ENCODE peak calls at places on chromosomes 16 and 17, in five cellular contexts. One of them, this sample, is unnamed.

GRCh38 chr16:86893513-86893912 is 315.2 kb downstream of the FOXL1 start:
- DNase-seq in uterus: no peak
- DNase-seq in spleen: peak
- DNase-seq in fibroblast of pulmonary artery: no peak
- DNase-seq in WERI-Rb-1: no peak
- DNase-seq in this sample: no peak

GRCh38 chr16:85935957-85936760 is 37.2 kb downstream of the IRF8 start:
- DNase-seq in fibroblast of pulmonary artery: no peak
- DNase-seq in uterus: no peak
- DNase-seq in WERI-Rb-1: no peak
- DNase-seq in spleen: peak
- DNase-seq in this sample: no peak

GRCh38 chr16:85142771-85143211 is 30.5 kb upstream of the CIBAR2 start:
- DNase-seq in WERI-Rb-1: no peak
- DNase-seq in spleen: no peak
- DNase-seq in fibroblast of pulmonary artery: no peak
- DNase-seq in uterus: no peak
- DNase-seq in this sample: no peak

GRCh38 chr16:5928476-5929055 is 831.0 kb upstream of the EEF2KMT start:
- DNase-seq in fibroblast of pulmonary artery: no peak
- DNase-seq in WERI-Rb-1: no peak
- DNase-seq in uterus: no peak
- DNase-seq in spleen: no peak
- DNase-seq in this sample: peak

GRCh38 chr17:41415833-41416335 is 8.5 kb downstream of the KRT37 start:
- DNase-seq in uterus: peak
- DNase-seq in WERI-Rb-1: no peak
- DNase-seq in spleen: no peak
- DNase-seq in fibroblast of pulmonary artery: peak
- DNase-seq in this sample: no peak

GRCh38 chr16:12186774-12187335 is 210.3 kb downstream of the SNX29 start:
- DNase-seq in spleen: no peak
- DNase-seq in fibroblast of pulmonary artery: no peak
- DNase-seq in uterus: no peak
- DNase-seq in WERI-Rb-1: no peak
- DNase-seq in this sample: no peak

GRCh38 chr17:61621317-61621716 is 30.3 kb upstream of the NACA2 start:
- DNase-seq in uterus: no peak
- DNase-seq in WERI-Rb-1: no peak
- DNase-seq in spleen: no peak
- DNase-seq in fibroblast of pulmonary artery: no peak
- DNase-seq in this sample: no peak

GRCh38 chr16:86516618-86517003 is 6.3 kb downstream of the FOXF1 start:
- DNase-seq in spleen: no peak
- DNase-seq in fibroblast of pulmonary artery: no peak
- DNase-seq in uterus: no peak
- DNase-seq in WERI-Rb-1: peak
- DNase-seq in this sample: peak

GRCh38 chr16:89484088-89484501 is 6.3 kb downstream of the ANKRD11 start:
- DNase-seq in uterus: no peak
- DNase-seq in WERI-Rb-1: no peak
- DNase-seq in fibroblast of pulmonary artery: no peak
- DNase-seq in spleen: no peak
- DNase-seq in this sample: no peak

GRCh38 chr16:67431077-67431804 is at the start of gene HSD11B2:
- DNase-seq in uterus: peak
- DNase-seq in spleen: peak
- DNase-seq in WERI-Rb-1: peak
- DNase-seq in fibroblast of pulmonary artery: peak
- DNase-seq in this sample: peak

GRCh38 chr17:9676084-9676483 is 30.8 kb downstream of the USP43 start:
- DNase-seq in WERI-Rb-1: no peak
- DNase-seq in fibroblast of pulmonary artery: no peak
- DNase-seq in uterus: no peak
- DNase-seq in spleen: no peak
- DNase-seq in this sample: no peak

GRCh38 chr16:78566397-78567073 is 467.1 kb downstream of the WWOX start:
- DNase-seq in spleen: no peak
- DNase-seq in uterus: no peak
- DNase-seq in WERI-Rb-1: no peak
- DNase-seq in fibroblast of pulmonary artery: no peak
- DNase-seq in this sample: no peak

GRCh38 chr17:4098516-4099209 is 44.2 kb downstream of the ZZEF1 start:
- DNase-seq in uterus: no peak
- DNase-seq in fibroblast of pulmonary artery: no peak
- DNase-seq in spleen: no peak
- DNase-seq in WERI-Rb-1: no peak
- DNase-seq in this sample: no peak

GRCh38 chr16:22424161-22424937 is 49.9 kb upstream of the CDR2 start:
- DNase-seq in spleen: no peak
- DNase-seq in fibroblast of pulmonary artery: no peak
- DNase-seq in WERI-Rb-1: no peak
- DNase-seq in uterus: peak
- DNase-seq in this sample: no peak

GRCh38 chr16:68310441-68311315 is at the start of the genes PRMT7 and SLC7A6OS:
- DNase-seq in spleen: peak
- DNase-seq in uterus: peak
- DNase-seq in fibroblast of pulmonary artery: peak
- DNase-seq in WERI-Rb-1: peak
- DNase-seq in this sample: peak

GRCh38 chr17:78839173-78839761 is 1.3 kb downstream of the USP36 start:
- DNase-seq in fibroblast of pulmonary artery: no peak
- DNase-seq in spleen: no peak
- DNase-seq in uterus: no peak
- DNase-seq in WERI-Rb-1: no peak
- DNase-seq in this sample: no peak

GRCh38 chr16:66236301-66236700 is 130.2 kb upstream of the CDH5 start:
- DNase-seq in WERI-Rb-1: no peak
- DNase-seq in spleen: no peak
- DNase-seq in fibroblast of pulmonary artery: no peak
- DNase-seq in uterus: no peak
- DNase-seq in this sample: no peak

GRCh38 chr17:45768000-45768399 is 16.1 kb upstream of the CRHR1 start:
- DNase-seq in uterus: no peak
- DNase-seq in fibroblast of pulmonary artery: no peak
- DNase-seq in WERI-Rb-1: no peak
- DNase-seq in spleen: no peak
- DNase-seq in this sample: peak

GRCh38 chr16:88014954-88015805 is 63.9 kb downstream of the BANP start:
- DNase-seq in spleen: no peak
- DNase-seq in uterus: peak
- DNase-seq in fibroblast of pulmonary artery: no peak
- DNase-seq in WERI-Rb-1: no peak
- DNase-seq in this sample: no peak

GRCh38 chr16:6095414-6095813 is 997.8 kb upstream of the EEF2KMT start:
- DNase-seq in spleen: no peak
- DNase-seq in uterus: no peak
- DNase-seq in WERI-Rb-1: no peak
- DNase-seq in fibroblast of pulmonary artery: no peak
- DNase-seq in this sample: no peak

GRCh38 chr17:60526726-60527125 is 684 bp upstream of the APPBP2 start:
- DNase-seq in spleen: no peak
- DNase-seq in fibroblast of pulmonary artery: peak
- DNase-seq in WERI-Rb-1: no peak
- DNase-seq in uterus: no peak
- DNase-seq in this sample: no peak

GRCh38 chr16:84959784-84960417 is 51.4 kb downstream of the ZDHHC7 start:
- DNase-seq in uterus: no peak
- DNase-seq in spleen: no peak
- DNase-seq in fibroblast of pulmonary artery: no peak
- DNase-seq in WERI-Rb-1: no peak
- DNase-seq in this sample: no peak

GRCh38 chr16:67552476-67552875 is 9.8 kb upstream of the CTCF start:
- DNase-seq in fibroblast of pulmonary artery: no peak
- DNase-seq in WERI-Rb-1: peak
- DNase-seq in uterus: no peak
- DNase-seq in spleen: peak
- DNase-seq in this sample: peak

GRCh38 chr16:67783353-67783725 is 23.0 kb downstream of the RANBP10 start:
- DNase-seq in fibroblast of pulmonary artery: no peak
- DNase-seq in uterus: no peak
- DNase-seq in spleen: no peak
- DNase-seq in WERI-Rb-1: no peak
- DNase-seq in this sample: no peak

GRCh38 chr16:80778707-80779106 is 25.7 kb downstream of the CDYL2 start:
- DNase-seq in uterus: no peak
- DNase-seq in spleen: no peak
- DNase-seq in fibroblast of pulmonary artery: no peak
- DNase-seq in WERI-Rb-1: no peak
- DNase-seq in this sample: no peak

GRCh38 chr16:30430428-30430970 is 669 bp upstream of the DCTPP1 start:
- DNase-seq in spleen: no peak
- DNase-seq in WERI-Rb-1: peak
- DNase-seq in uterus: no peak
- DNase-seq in fibroblast of pulmonary artery: no peak
- DNase-seq in this sample: no peak

GRCh38 chr17:34581446-34582184 is 2.2 kb downstream of the TMEM132E start:
- DNase-seq in WERI-Rb-1: no peak
- DNase-seq in spleen: no peak
- DNase-seq in fibroblast of pulmonary artery: no peak
- DNase-seq in uterus: no peak
- DNase-seq in this sample: peak

GRCh38 chr17:74432484-74433391 is 850 bp downstream of the GPRC5C start:
- DNase-seq in WERI-Rb-1: no peak
- DNase-seq in fibroblast of pulmonary artery: no peak
- DNase-seq in uterus: no peak
- DNase-seq in spleen: no peak
- DNase-seq in this sample: peak

GRCh38 chr17:74210191-74211140 is 2.9 kb upstream of the TTYH2 start:
- DNase-seq in spleen: peak
- DNase-seq in WERI-Rb-1: peak
- DNase-seq in uterus: peak
- DNase-seq in fibroblast of pulmonary artery: peak
- DNase-seq in this sample: peak

DNA sequence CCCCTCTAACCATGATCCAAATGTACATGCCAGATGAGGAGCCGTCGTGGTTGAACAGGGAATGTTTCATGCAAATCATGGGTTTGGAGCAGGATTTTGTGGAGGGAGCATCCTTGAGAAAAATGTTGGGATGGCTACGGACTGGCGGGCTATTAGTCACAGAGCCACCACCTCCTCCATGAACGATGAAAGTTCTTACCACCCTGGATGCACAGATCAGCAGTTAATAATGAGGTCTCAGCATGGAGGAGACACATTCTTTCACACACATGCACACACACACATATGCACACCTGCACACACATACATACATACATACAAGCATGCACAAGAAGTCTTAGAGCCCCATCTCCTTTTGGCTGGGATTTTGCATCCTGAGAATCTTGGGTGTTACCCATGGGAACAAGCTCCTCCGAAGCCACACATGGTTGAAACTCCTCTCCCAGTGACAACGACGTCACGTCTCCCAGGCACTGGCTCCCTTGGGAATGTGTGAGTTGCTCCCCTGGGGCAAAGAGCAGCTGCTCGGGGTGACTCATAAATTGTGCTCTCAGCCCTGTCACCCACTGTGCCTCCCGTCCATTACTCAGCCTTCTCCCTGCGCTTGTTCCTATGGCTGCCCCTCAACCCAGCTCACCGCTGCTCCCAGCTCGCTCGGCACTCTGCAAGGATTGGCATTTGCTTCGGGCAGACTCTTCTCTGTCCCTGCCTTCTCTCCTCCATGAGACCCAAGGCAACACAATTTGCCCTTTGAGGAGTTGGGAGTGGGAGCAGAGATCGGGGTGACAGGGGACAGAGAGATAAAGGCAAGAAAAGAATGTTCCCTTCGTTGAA is 344.6 kb downstream of the SOX9 start:
- DNase-seq in spleen: peak
- DNase-seq in uterus: no peak
- DNase-seq in fibroblast of pulmonary artery: peak
- DNase-seq in WERI-Rb-1: no peak
- DNase-seq in this sample: no peak
- H3K4me3 ChIP-seq in spleen: no peak
- H3K4me3 ChIP-seq in uterus: no peak
- H3K4me3 ChIP-seq in fibroblast of pulmonary artery: no peak
- H3K4me3 ChIP-seq in WERI-Rb-1: no peak
- H3K4me3 ChIP-seq in this sample: no peak

GRCh38 chr17:68516732-68517131 is 4.5 kb downstream of the PRKAR1A start:
- DNase-seq in spleen: no peak
- DNase-seq in WERI-Rb-1: no peak
- DNase-seq in uterus: no peak
- DNase-seq in fibroblast of pulmonary artery: no peak
- DNase-seq in this sample: no peak

GRCh38 chr17:68512967-68513474 is 791 bp downstream of the PRKAR1A start:
- DNase-seq in fibroblast of pulmonary artery: peak
- DNase-seq in spleen: no peak
- DNase-seq in WERI-Rb-1: no peak
- DNase-seq in uterus: no peak
- DNase-seq in this sample: peak

GRCh38 chr17:68513932-68514331 is 1.7 kb downstream of the PRKAR1A start:
- DNase-seq in uterus: no peak
- DNase-seq in fibroblast of pulmonary artery: no peak
- DNase-seq in spleen: no peak
- DNase-seq in WERI-Rb-1: no peak
- DNase-seq in this sample: no peak

GRCh38 chr17:68514809-68515208 is 2.6 kb downstream of the PRKAR1A start:
- DNase-seq in spleen: no peak
- DNase-seq in uterus: no peak
- DNase-seq in fibroblast of pulmonary artery: peak
- DNase-seq in WERI-Rb-1: no peak
- DNase-seq in this sample: no peak

GRCh38 chr17:68515238-68515637 is 3.0 kb downstream of the PRKAR1A start:
- DNase-seq in fibroblast of pulmonary artery: no peak
- DNase-seq in WERI-Rb-1: no peak
- DNase-seq in uterus: no peak
- DNase-seq in spleen: no peak
- DNase-seq in this sample: no peak
- H3K4me3 ChIP-seq in fibroblast of pulmonary artery: peak
- H3K4me3 ChIP-seq in WERI-Rb-1: no peak
- H3K4me3 ChIP-seq in uterus: no peak
- H3K4me3 ChIP-seq in spleen: no peak
- H3K4me3 ChIP-seq in this sample: no peak

GRCh38 chr16:24988593-24989338 is 26.4 kb downstream of the ARHGAP17 start:
- DNase-seq in WERI-Rb-1: peak
- DNase-seq in fibroblast of pulmonary artery: peak
- DNase-seq in uterus: peak
- DNase-seq in spleen: no peak
- DNase-seq in this sample: no peak
- H3K4me3 ChIP-seq in WERI-Rb-1: no peak
- H3K4me3 ChIP-seq in fibroblast of pulmonary artery: no peak
- H3K4me3 ChIP-seq in uterus: no peak
- H3K4me3 ChIP-seq in spleen: no peak
- H3K4me3 ChIP-seq in this sample: no peak

GRCh38 chr16:57918444-57918843 is 52.5 kb downstream of the CNGB1 start:
- DNase-seq in uterus: no peak
- DNase-seq in WERI-Rb-1: no peak
- DNase-seq in fibroblast of pulmonary artery: no peak
- DNase-seq in spleen: no peak
- DNase-seq in this sample: no peak

GRCh38 chr16:57923418-57923817 is 47.5 kb downstream of the CNGB1 start:
- DNase-seq in spleen: no peak
- DNase-seq in uterus: no peak
- DNase-seq in fibroblast of pulmonary artery: no peak
- DNase-seq in WERI-Rb-1: no peak
- DNase-seq in this sample: no peak

GRCh38 chr16:57920215-57920890 is 50.6 kb downstream of the CNGB1 start:
- DNase-seq in uterus: no peak
- DNase-seq in fibroblast of pulmonary artery: no peak
- DNase-seq in WERI-Rb-1: no peak
- DNase-seq in spleen: no peak
- DNase-seq in this sample: no peak

GRCh38 chr16:57918994-57919393 is 51.9 kb downstream of the CNGB1 start:
- DNase-seq in WERI-Rb-1: no peak
- DNase-seq in spleen: no peak
- DNase-seq in fibroblast of pulmonary artery: no peak
- DNase-seq in uterus: no peak
- DNase-seq in this sample: no peak

GRCh38 chr16:57920891-57921240 is 50.1 kb downstream of the CNGB1 start:
- DNase-seq in uterus: no peak
- DNase-seq in spleen: no peak
- DNase-seq in WERI-Rb-1: no peak
- DNase-seq in fibroblast of pulmonary artery: no peak
- DNase-seq in this sample: no peak
- H3K4me3 ChIP-seq in uterus: no peak
- H3K4me3 ChIP-seq in spleen: no peak
- H3K4me3 ChIP-seq in WERI-Rb-1: no peak
- H3K4me3 ChIP-seq in fibroblast of pulmonary artery: no peak
- H3K4me3 ChIP-seq in this sample: no peak